ENCODE peak calls at places on chromosome 12, in four cellular contexts. M is psoas muscle, Y is BJ, R is pancreas. X is an unnamed sample.

GRCh38 chr12:124053855-124054254 is 80.8 kb downstream of the ZNF664 start:
- DNase-seq in R (no peak), Y (no peak), M (peak; percentile 65), X (no peak)

GRCh38 chr12:25689996-25690501 is 137.0 kb upstream of the LMNTD1 start:
- DNase-seq in R (peak; percentile 57), M (no peak), Y (no peak), X (no peak)

GRCh38 chr12:89521348-89522238 is 3.0 kb downstream of the GALNT4 start:
- DNase-seq in Y (no peak), R (no peak), M (no peak), X (no peak)

GRCh38 chr12:116463366-116463765 is 95.8 kb upstream of the MAP1LC3B2 start:
- DNase-seq in R (no peak), Y (no peak), M (no peak), X (no peak)

GRCh38 chr12:4962539-4963486 is 53.1 kb downstream of the KCNA1 start:
- DNase-seq in M (no peak), Y (no peak), R (no peak), X (no peak)

GRCh38 chr12:52506858-52507715 is 13.1 kb downstream of the KRT5 start:
- DNase-seq in Y (no peak), R (no peak), M (no peak), X (peak; percentile 30)

GRCh38 chr12:115341442-115341841 is 657.5 kb upstream of the TBX3 start:
- DNase-seq in Y (peak; percentile 95), M (peak; percentile 79), R (peak; percentile 41), X (peak; percentile 99)

GRCh38 chr12:46556105-46556559 is 183.6 kb upstream of the SLC38A2 start:
- DNase-seq in Y (peak; percentile 98), M (no peak), R (no peak), X (peak; percentile 87)

GRCh38 chr12:14958361-14959125 is 2.9 kb downstream of the ARHGDIB start:
- DNase-seq in M (no peak), R (no peak), Y (no peak), X (no peak)

GRCh38 chr12:19002192-19002591 is 127.3 kb upstream of the PLEKHA5 start:
- DNase-seq in Y (no peak), R (no peak), M (no peak), X (no peak)

GRCh38 chr12:38886931-38887330 is 18.5 kb downstream of the CPNE8 start:
- DNase-seq in M (no peak), R (no peak), Y (no peak), X (no peak)

GRCh38 chr12:5796171-5797091 is 148.6 kb downstream of the ANO2 start:
- DNase-seq in R (peak; percentile 59), Y (no peak), M (no peak), X (no peak)

GRCh38 chr12:14260011-14260993 is 105.2 kb upstream of the ATF7IP start:
- DNase-seq in R (peak; percentile 86), M (peak; percentile 94), Y (peak; percentile 69), X (peak; percentile 67)

GRCh38 chr12:86543716-86544115 is 287.5 kb upstream of the MGAT4C start:
- DNase-seq in R (no peak), M (no peak), Y (no peak), X (no peak)

DNA sequence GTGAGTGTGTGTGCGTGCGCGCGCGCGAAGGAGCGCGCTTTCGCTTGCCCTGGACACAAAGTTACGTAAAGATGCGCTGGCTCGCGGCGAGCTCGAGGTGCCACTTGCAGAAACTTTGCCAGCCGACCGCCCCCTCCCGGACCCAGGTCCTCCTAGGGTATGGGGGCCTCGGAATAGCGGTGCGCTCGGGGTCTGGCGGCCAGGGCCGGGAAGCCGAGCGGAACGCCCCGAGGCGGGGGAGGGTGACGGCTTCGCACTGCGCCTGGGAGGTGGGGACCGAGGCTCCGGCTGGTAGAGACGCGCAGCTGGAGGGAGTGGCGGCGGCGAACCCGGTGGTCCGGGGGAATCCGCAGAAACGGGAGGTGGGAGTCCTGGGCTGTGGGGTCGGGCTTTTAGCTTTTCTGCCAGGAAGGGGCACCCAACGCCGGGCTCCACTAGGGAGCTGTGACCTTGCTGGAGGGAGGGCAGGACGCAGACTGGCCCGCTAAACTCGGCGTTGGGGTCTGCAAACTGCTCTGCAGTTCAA is 837 bp downstream of the RFX4 start:
- DNase-seq in M (no peak), Y (no peak), R (no peak), X (no peak)
- H3K4me3 ChIP-seq in M (peak overlapping the region; percentile 58), Y (peak overlapping the region; percentile 17), R (peak overlapping the region; percentile 33), X (peak overlapping the region; percentile 21)

GRCh38 chr12:57726884-57727757 is 11.4 kb downstream of the AGAP2 start:
- DNase-seq in Y (no peak), R (peak; percentile 68), M (peak; percentile 82), X (no peak)
- TF ChIP-seq CTCF in Y (peak; percentile 61), R (no peak), M (no peak), X (peak; percentile 24)

GRCh38 chr12:60225216-60226000 is 629.6 kb downstream of the SLC16A7 start:
- DNase-seq in M (no peak), Y (no peak), R (no peak), X (no peak)

GRCh38 chr12:60227916-60228315 is 632.1 kb downstream of the SLC16A7 start:
- DNase-seq in M (no peak), R (no peak), Y (no peak), X (no peak)

DNA sequence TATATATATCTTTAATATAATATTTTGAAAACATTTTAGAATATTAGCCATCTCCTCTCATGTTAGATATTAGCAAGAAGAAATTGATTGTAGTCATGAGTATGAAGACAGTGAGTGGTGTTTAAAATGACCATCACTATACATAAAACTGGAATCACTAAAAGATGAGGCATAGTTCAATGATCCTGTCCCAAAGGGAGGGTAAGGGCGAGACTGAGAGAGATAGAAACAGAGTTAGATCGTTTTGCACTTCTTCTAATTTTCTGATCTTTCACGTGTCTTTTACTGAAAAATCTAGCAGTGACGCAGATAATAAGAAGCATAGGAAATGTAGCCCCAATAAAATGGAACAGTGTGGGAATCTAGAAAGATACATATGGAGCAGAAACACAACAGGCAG is 627.4 kb downstream of the SLC16A7 start:
- DNase-seq in M (no peak), Y (no peak), R (no peak), X (no peak)
- H3K4me3 ChIP-seq in M (no peak overlapping the region), Y (no peak overlapping the region), R (no peak overlapping the region), X (no peak overlapping the region)

GRCh38 chr12:78470354-78471195 is 394.0 kb upstream of the SYT1 start:
- DNase-seq in R (peak; percentile 30), M (no peak), Y (no peak), X (no peak)
- TF ChIP-seq CTCF in R (peak; percentile 9), M (no peak), Y (peak; percentile 67), X (peak; percentile 82)

X was measured in epithelial cell of proximal tubule.